ENCODE peak calls at places on chromosome 7, in seven cellular contexts. B is mesendoderm; Z is A549; D is neural crest cell; W is GM04504; G is activated CD4-positive, alpha-beta T cell treated with anti-CD3 and anti-CD28 coated beads, Interleukin-2, amount 10 ng/mL, durations not matched to agents 7 days and 5 days; M is ACHN. Y is an unnamed sample.

GRCh38 chr7:118080947-118081346 is 103.0 kb upstream of the LSM8 start:
- DNase-seq in G (peak), M (peak), B (peak), W (no peak), Z (peak), D (no peak), Y (peak)

GRCh38 chr7:36794689-36795088 is 70.4 kb upstream of the AOAH start:
- DNase-seq in Z (no peak), D (no peak), B (peak), M (no peak), G (no peak), W (no peak), Y (no peak)

GRCh38 chr7:21426286-21426957 is 1.5 kb upstream of the SP4 start:
- DNase-seq in W (no peak), B (peak), G (no peak), Z (no peak), M (no peak), D (peak), Y (no peak)

GRCh38 chr7:106126170-106126938 is 14.2 kb upstream of the SYPL1 start:
- DNase-seq in W (no peak), M (peak), G (peak), B (no peak), D (no peak), Z (peak), Y (no peak)

GRCh38 chr7:17769918-17770317 is 170.4 kb downstream of the SNX13 start:
- DNase-seq in W (peak), Z (peak), M (peak), D (peak), G (peak), B (peak), Y (peak)

GRCh38 chr7:4299431-4299830 is 382.7 kb upstream of the FOXK1 start:
- DNase-seq in M (no peak), W (no peak), Z (no peak), G (no peak), B (no peak), D (no peak), Y (no peak)

GRCh38 chr7:152145853-152146466 is 120.5 kb downstream of the GALNT11 start:
- DNase-seq in W (peak), M (peak), G (peak), B (peak), D (no peak), Z (peak), Y (peak)

GRCh38 chr7:133676805-133677370 is 424.0 kb downstream of the EXOC4 start:
- DNase-seq in Z (peak), B (no peak), W (no peak), G (no peak), D (no peak), M (no peak), Y (no peak)

GRCh38 chr7:100983451-100984187 is 14.3 kb downstream of the MUC12 start:
- DNase-seq in B (no peak), Z (peak), W (peak), M (peak), D (no peak), G (no peak), Y (no peak)

GRCh38 chr7:46369933-46370654 is 449.0 kb upstream of the IGFBP3 start:
- DNase-seq in D (no peak), W (peak), B (no peak), Z (no peak), G (no peak), M (no peak), Y (no peak)

GRCh38 chr7:41792099-41792498 is 89.2 kb upstream of the INHBA start:
- DNase-seq in M (no peak), D (no peak), W (peak), G (no peak), B (no peak), Z (peak), Y (no peak)

GRCh38 chr7:159310457-159311171 is 165.9 kb upstream of the VIPR2 start:
- DNase-seq in M (no peak), Z (no peak), G (no peak), D (no peak), W (no peak), B (no peak), Y (no peak)

Y was measured in HEK293T.